ENCODE peak calls at places on chromosomes 16 and 17, in ten cellular contexts. X is heart right ventricle, I is ovary, N is nephron progenitor cell, Z is HL-60, T is Peyer's patch, D is H9, B is cardiac muscle cell, H is osteoblast, O is uterus. M is an unnamed sample.

GRCh38 chr16:88526906-88527185 is 43.4 kb upstream of the ZC3H18 start:
- DNase-seq in X (peak; percentile 22), I (peak; percentile 67), N (no peak), Z (no peak), T (no peak), D (no peak), B (no peak), H (peak; percentile 91), O (no peak), M (no peak)

GRCh38 chr16:19733551-19733950 is 15.5 kb downstream of the IQCK start:
- DNase-seq in X (no peak), I (no peak), N (no peak), Z (no peak), T (no peak), D (no peak), B (no peak), H (no peak), O (no peak), M (no peak)

GRCh38 chr17:41521574-41522261 is 3.0 kb upstream of the KRT15 start:
- DNase-seq in X (no peak), I (no peak), N (no peak), Z (no peak), T (peak; percentile 88), D (peak; percentile 76), B (no peak), H (peak; percentile 97), O (no peak), M (no peak)

GRCh38 chr17:81980752-81981239 is 3.4 kb downstream of the ASPSCR1 start:
- DNase-seq in X (no peak), I (no peak), N (no peak), Z (no peak), T (no peak), D (no peak), B (no peak), H (no peak), O (no peak), M (no peak)

GRCh38 chr16:66511615-66512500 is 38.1 kb downstream of the TK2 start:
- DNase-seq in X (no peak), I (no peak), N (no peak), Z (no peak), T (peak; percentile 58), D (peak; percentile 78), B (no peak), H (peak; percentile 87), O (no peak), M (no peak)

GRCh38 chr16:85825326-85825725 is 25.8 kb downstream of the COX4I1 start:
- DNase-seq in X (no peak), I (no peak), N (no peak), Z (no peak), T (no peak), D (peak; percentile 49), B (no peak), H (no peak), O (no peak), M (no peak)

GRCh38 chr17:78013683-78014467 is 55.4 kb downstream of the TNRC6C start:
- DNase-seq in X (no peak), I (peak; percentile 31), N (peak; percentile 48), Z (no peak), T (peak; percentile 77), D (peak; percentile 56), B (peak; percentile 74), H (peak; percentile 70), O (peak; percentile 50), M (peak; percentile 52)

GRCh38 chr17:82101767-82102679 is 4.0 kb upstream of the FASN start:
- DNase-seq in X (peak; percentile 16), I (peak; percentile 44), N (no peak), Z (no peak), T (no peak), D (no peak), B (no peak), H (peak; percentile 77), O (peak; percentile 20), M (no peak)

GRCh38 chr17:78133179-78133951 is 2.8 kb downstream of the TMC8 start:
- DNase-seq in X (no peak), I (no peak), N (no peak), Z (no peak), T (peak; percentile 48), D (no peak), B (no peak), H (peak; percentile 85), O (no peak), M (peak; percentile 44)

GRCh38 chr17:76049239-76049638 is 22.1 kb upstream of the EVPL start:
- DNase-seq in X (no peak), I (no peak), N (no peak), Z (no peak), T (no peak), D (no peak), B (no peak), H (no peak), O (no peak), M (no peak)

GRCh38 chr16:84462296-84463210 is 41.9 kb downstream of the MEAK7 start:
- DNase-seq in X (no peak), I (no peak), N (no peak), Z (no peak), T (peak; percentile 39), D (peak; percentile 23), B (no peak), H (peak; percentile 34), O (peak; percentile 4), M (no peak)

GRCh38 chr17:36686123-36686669 is 84.8 kb downstream of the MRM1 start:
- DNase-seq in X (no peak), I (no peak), N (no peak), Z (no peak), T (no peak), D (no peak), B (no peak), H (no peak), O (no peak), M (no peak)

GRCh38 chr17:75271233-75271954 is 363 bp upstream of the MIF4GD start:
- DNase-seq in X (peak; percentile 83), I (peak; percentile 78), N (peak; percentile 87), Z (peak; percentile 73), T (peak; percentile 92), D (peak; percentile 79), B (peak; percentile 89), H (peak; percentile 100), O (peak; percentile 81), M (peak; percentile 78)

GRCh38 chr17:38798614-38799500 is 499 bp downstream of the PIP4K2B start:
- DNase-seq in X (peak; percentile 62), I (no peak), N (no peak), Z (peak; percentile 66), T (peak; percentile 75), D (peak; percentile 53), B (no peak), H (peak; percentile 74), O (no peak), M (no peak)

GRCh38 chr17:740240-741055 is 8.1 kb downstream of the TLCD3A start:
- DNase-seq in X (no peak), I (no peak), N (no peak), Z (peak; percentile 35), T (peak; percentile 65), D (no peak), B (no peak), H (no peak), O (no peak), M (peak; percentile 85)

GRCh38 chr16:72429566-72430160 is 257.7 kb upstream of the PMFBP1 start:
- DNase-seq in X (no peak), I (no peak), N (no peak), Z (no peak), T (no peak), D (no peak), B (no peak), H (no peak), O (no peak), M (no peak)

GRCh38 chr17:82536220-82537201 is 17.0 kb downstream of the FOXK2 start:
- DNase-seq in X (peak; percentile 24), I (peak; percentile 80), N (no peak), Z (no peak), T (no peak), D (no peak), B (peak; percentile 47), H (peak; percentile 81), O (no peak), M (no peak)

GRCh38 chr17:47978324-47978723 is 7.4 kb downstream of the CDK5RAP3 start:
- DNase-seq in X (peak; percentile 42), I (peak; percentile 47), N (peak; percentile 80), Z (no peak), T (peak; percentile 71), D (peak; percentile 87), B (peak; percentile 85), H (peak; percentile 96), O (peak; percentile 45), M (peak; percentile 58)

GRCh38 chr17:75270218-75270965 is 639 bp downstream of the MIF4GD start:
- DNase-seq in X (peak; percentile 69), I (peak; percentile 67), N (peak; percentile 67), Z (peak; percentile 73), T (peak; percentile 81), D (peak; percentile 82), B (peak; percentile 79), H (peak; percentile 98), O (peak; percentile 60), M (peak; percentile 68)

DNA sequence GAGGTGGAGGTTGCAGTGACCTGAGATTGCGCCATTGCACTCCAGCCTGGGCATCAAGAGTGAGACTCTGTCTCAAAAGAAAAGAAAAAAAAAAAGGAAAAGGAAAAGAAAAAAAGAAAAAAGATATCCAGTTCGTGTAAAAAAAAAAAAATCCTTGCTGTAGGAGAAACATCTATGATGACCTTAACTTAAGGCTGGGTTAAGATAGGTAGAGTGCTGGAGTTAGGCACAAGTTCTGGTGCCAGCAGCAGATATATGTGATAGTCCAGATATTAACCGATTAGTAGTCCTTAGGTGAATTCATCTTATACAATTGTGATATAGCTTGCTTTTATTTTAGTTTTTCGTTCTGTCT is 17.2 kb downstream of the PSMD11 start:
- DNase-seq in X (no peak), I (no peak), N (no peak), Z (no peak), T (no peak), D (no peak), B (no peak), H (no peak), O (no peak), M (no peak)
- TF ChIP-seq CTCF in X (no peak), I (no peak), N (no peak), Z (no peak), T (no peak), D (no peak), B (no peak), H (no peak), O (no peak), M (no peak)

GRCh38 chr16:50067290-50067853 is 1.6 kb downstream of the HEATR3 start:
- DNase-seq in X (no peak), I (no peak), N (peak; percentile 23), Z (peak; percentile 21), T (no peak), D (no peak), B (peak; percentile 51), H (peak; percentile 76), O (peak; percentile 19), M (no peak)
- TF ChIP-seq CTCF in X (peak; percentile 56), I (no peak), N (peak; percentile 50), Z (peak; percentile 52), T (peak; percentile 3), D (peak; percentile 58), B (peak; percentile 62), H (peak; percentile 66), O (peak; percentile 8), M (peak; percentile 66)

GRCh38 chr16:28140788-28141618 is 70.8 kb downstream of the XPO6 start:
- DNase-seq in X (no peak), I (no peak), N (no peak), Z (peak; percentile 89), T (peak; percentile 82), D (no peak), B (no peak), H (peak; percentile 58), O (no peak), M (peak; percentile 83)
- TF ChIP-seq CTCF in X (peak; percentile 18), I (no peak), N (no peak), Z (no peak), T (peak; percentile 22), D (no peak), B (no peak), H (no peak), O (no peak), M (no peak)

GRCh38 chr16:1788095-1788707 is 5.3 kb downstream of the IGFALS start:
- DNase-seq in X (peak; percentile 14), I (no peak), N (peak; percentile 3), Z (no peak), T (no peak), D (no peak), B (no peak), H (peak; percentile 65), O (peak; percentile 13), M (peak; percentile 41)
- TF ChIP-seq CTCF in X (no peak), I (no peak), N (no peak), Z (no peak), T (no peak), D (no peak), B (no peak), H (no peak), O (no peak), M (no peak)

M was measured in CD14-positive monocyte.